ENCODE peak calls at places on chromosome 21, in four cellular contexts. K, S, I and U are unnamed samples.

GRCh38 chr21:23067672-23068071 is 2069.5 kb downstream of the NCAM2 start:
- DNase-seq in S (no peak), I (no peak), K (no peak), U (no peak)

GRCh38 chr21:27201197-27201596 is 234.3 kb upstream of the ADAMTS5 start:
- DNase-seq in S (no peak), I (peak; percentile 16), K (no peak), U (no peak)

GRCh38 chr21:34908424-34909055 is 140.6 kb downstream of the RUNX1 start:
- DNase-seq in I (no peak), K (no peak), S (peak; percentile 37), U (peak; percentile 92)

GRCh38 chr21:38478782-38479181 is 19.5 kb downstream of the ERG start:
- DNase-seq in S (no peak), K (no peak), I (peak; percentile 74), U (no peak)

GRCh38 chr21:33149166-33149565 is 79.2 kb downstream of the OLIG1 start:
- DNase-seq in K (no peak), S (no peak), I (no peak), U (no peak)

GRCh38 chr21:41142051-41142795 is 25.7 kb upstream of the BACE2 start:
- DNase-seq in K (no peak), S (peak; percentile 38), I (peak; percentile 6), U (peak; percentile 68)

GRCh38 chr21:31663584-31664249 is 4.2 kb downstream of the SOD1 start:
- DNase-seq in I (no peak), S (no peak), K (no peak), U (no peak)

GRCh38 chr21:41426656-41427311 is 745 bp downstream of the MX1 start:
- DNase-seq in I (no peak), K (no peak), S (no peak), U (no peak)

GRCh38 chr21:22536511-22536910 is 1538.3 kb downstream of the NCAM2 start:
- DNase-seq in S (no peak), I (no peak), K (no peak), U (no peak)

GRCh38 chr21:32807717-32808380 is 36.3 kb upstream of the PAXBP1 start:
- DNase-seq in K (no peak), I (no peak), S (no peak), U (no peak)

GRCh38 chr21:31630062-31630711 is 29.3 kb upstream of the SOD1 start:
- DNase-seq in S (peak; percentile 91), K (no peak), I (peak; percentile 97), U (no peak)

GRCh38 chr21:32392299-32392879 is 423 bp downstream of the URB1 start:
- DNase-seq in K (no peak), S (no peak), I (no peak), U (no peak)

GRCh38 chr21:25171438-25171837 is 435.8 kb downstream of the MRPL39 start:
- DNase-seq in I (no peak), S (no peak), K (no peak), U (no peak)

DNA sequence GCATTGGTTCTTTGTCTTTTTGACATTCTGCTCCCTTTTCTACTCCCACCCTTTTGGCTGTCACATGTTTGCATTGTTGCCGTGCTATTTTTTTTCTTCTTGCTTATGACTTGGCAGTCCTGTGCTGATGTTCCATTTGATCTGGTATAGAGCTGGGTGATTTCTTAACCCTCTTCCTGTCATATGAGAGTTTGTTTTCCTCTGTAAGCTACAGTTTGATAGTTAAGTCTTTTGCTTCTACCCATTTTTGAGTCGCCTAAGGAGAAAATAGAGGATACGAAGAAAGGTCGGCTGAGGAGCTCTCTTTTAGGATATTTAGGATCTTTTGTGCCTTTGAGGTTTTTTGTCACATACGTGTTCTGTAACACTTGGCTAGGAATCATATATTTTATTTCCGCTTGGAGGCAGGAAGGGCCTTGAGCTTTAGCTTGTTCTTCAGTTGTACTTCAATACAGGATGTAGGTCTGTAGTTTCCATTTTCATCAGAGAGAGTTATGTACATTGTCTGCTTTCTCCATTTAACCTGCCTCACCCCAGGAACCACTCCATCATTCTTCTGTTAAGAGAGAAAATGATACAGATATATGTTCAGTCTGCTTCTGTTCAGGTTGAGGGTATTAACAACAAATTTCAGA is 150.7 kb downstream of the BACH1 start:
- DNase-seq in S (no peak), K (no peak), I (no peak), U (no peak)
- TF ChIP-seq CTCF in S (no peak), K (no peak), I (no peak), U (no peak)

GRCh38 chr21:44571296-44571695 is 2.2 kb upstream of the KRTAP10-4 start:
- DNase-seq in I (no peak), S (no peak), K (no peak), U (no peak)
- H3K27me3 ChIP-seq in I (no peaks in the 10 kb centered on the region), S (no peaks in the 10 kb centered on the region), K (no peaks in the 10 kb centered on the region), U (no peaks in the 10 kb centered on the region)

DNA sequence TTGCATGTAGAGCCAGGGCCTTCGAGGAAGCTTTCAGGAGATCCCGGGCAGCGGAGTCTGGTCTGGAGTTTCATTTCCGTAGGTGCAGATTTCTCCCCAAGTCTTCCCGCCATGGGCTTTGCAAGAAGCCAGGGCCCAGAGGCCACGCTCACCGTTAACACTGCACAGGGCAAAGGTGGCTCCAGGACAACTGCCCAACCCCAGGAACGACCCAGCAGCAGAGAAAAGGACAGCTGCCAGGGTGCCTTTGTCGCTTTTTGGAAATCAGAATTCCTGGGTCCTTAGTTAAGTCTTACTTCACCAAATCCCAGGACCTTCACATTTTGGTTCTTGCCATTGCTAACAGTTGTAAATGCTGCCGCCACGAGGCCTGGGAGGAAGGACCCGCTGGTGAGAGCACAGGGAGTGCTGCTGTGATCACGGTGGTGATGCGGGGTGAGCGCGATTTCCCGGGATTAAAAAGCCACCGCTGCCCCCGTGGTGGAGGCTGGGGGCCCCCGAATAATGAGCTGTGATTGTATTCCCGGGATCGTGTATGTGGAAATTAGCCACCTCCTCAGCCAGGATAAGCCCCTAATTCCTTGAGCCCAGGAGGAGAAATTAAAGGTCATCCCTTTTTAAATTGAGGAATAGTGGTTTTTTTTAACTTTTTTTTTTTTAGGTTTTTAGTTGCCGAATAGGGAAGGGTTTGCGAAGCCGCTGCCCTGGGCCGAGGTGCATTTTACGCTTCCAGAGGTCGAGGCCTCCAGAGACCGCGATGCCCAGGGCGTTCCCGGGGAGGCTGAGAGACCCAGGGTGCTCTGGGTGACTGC is 8.2 kb downstream of the SIM2 start:
- DNase-seq in I (no peak), K (no peak), S (no peak), U (no peak)
- TF ChIP-seq CTCF in I (peak; percentile 41), K (no peak), S (no peak), U (no peak)

DNA sequence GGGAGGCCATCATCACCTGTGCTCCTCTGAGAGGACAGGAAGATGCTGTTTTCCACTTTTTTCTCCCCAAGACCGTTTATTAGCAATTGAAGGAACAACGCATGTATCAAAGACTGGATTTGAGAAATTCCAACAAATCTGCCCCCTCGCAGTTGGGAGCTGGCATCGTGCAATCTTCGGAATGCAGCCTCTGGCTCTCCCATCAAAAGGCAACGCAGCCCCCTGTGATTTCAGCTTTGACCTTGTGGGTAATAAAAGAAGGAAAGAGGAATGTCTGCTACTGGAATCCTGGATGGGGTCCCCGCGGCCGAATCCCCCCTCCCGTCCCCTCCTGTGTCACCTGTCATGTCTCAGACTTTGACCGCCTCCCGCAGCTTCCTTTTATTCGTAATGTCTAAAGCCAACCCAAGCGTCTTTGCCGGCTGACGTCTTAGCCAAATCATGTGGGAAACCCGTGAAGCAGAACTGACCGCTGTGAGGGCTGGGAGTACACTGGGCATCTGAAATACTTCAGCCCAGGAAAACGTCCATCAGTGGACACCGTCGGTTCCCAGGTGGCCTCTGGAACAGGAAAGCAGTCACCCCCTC is 101.5 kb downstream of the WDR4 start:
- DNase-seq in I (no peak), S (no peak), K (no peak), U (no peak)
- H3K27me3 ChIP-seq in I (peaks cover 35% of the 10 kb centered on the region), S (no peaks in the 10 kb centered on the region), K (no peaks in the 10 kb centered on the region), U (no peaks in the 10 kb centered on the region)

GRCh38 chr21:45498646-45499000 is 43.6 kb downstream of the SLC19A1 start:
- DNase-seq in S (no peak), I (no peak), K (no peak), U (no peak)
- TF ChIP-seq CTCF in S (no peak), I (no peak), K (no peak), U (no peak)